ENCODE peak calls at places on chromosomes 1 and 21, in seven cellular contexts. One of them, this sample, is unnamed.

GRCh38 chr1:19974822-19975416 is 4.5 kb downstream of the PLA2G2A start:
- ATAC-seq in foreskin keratinocyte: peak; percentile 91
- ATAC-seq in IMR-90: peak; percentile 92
- ATAC-seq in right lobe of liver: peak; percentile 81
- ATAC-seq in heart left ventricle: peak; percentile 85
- ATAC-seq in Panc1: peak; percentile 91
- ATAC-seq in A549: peak; percentile 95
- ATAC-seq in this sample: peak; percentile 70

GRCh38 chr1:9375912-9376311 is 83.2 kb downstream of the SPSB1 start:
- ATAC-seq in foreskin keratinocyte: no peak
- ATAC-seq in IMR-90: no peak
- ATAC-seq in right lobe of liver: no peak
- ATAC-seq in heart left ventricle: no peak
- ATAC-seq in Panc1: no peak
- ATAC-seq in A549: no peak
- ATAC-seq in this sample: no peak

GRCh38 chr1:230682274-230682673 is 31.6 kb downstream of the AGT start:
- ATAC-seq in foreskin keratinocyte: no peak
- ATAC-seq in IMR-90: no peak
- ATAC-seq in right lobe of liver: peak; percentile 27
- ATAC-seq in heart left ventricle: peak; percentile 75
- ATAC-seq in Panc1: no peak
- ATAC-seq in A549: no peak
- ATAC-seq in this sample: no peak

GRCh38 chr21:37450385-37451044 is 83.9 kb downstream of the DYRK1A start:
- ATAC-seq in foreskin keratinocyte: peak; percentile 79
- ATAC-seq in IMR-90: peak; percentile 66
- ATAC-seq in right lobe of liver: no peak
- ATAC-seq in heart left ventricle: no peak
- ATAC-seq in Panc1: peak; percentile 76
- ATAC-seq in A549: peak; percentile 57
- ATAC-seq in this sample: no peak

GRCh38 chr1:88001460-88001859 is 672.8 kb downstream of the LMO4 start:
- ATAC-seq in foreskin keratinocyte: peak; percentile 98
- ATAC-seq in IMR-90: peak; percentile 56
- ATAC-seq in right lobe of liver: no peak
- ATAC-seq in heart left ventricle: no peak
- ATAC-seq in Panc1: peak; percentile 48
- ATAC-seq in A549: peak; percentile 87
- ATAC-seq in this sample: no peak

GRCh38 chr1:209685835-209686234 is 10.6 kb downstream of the G0S2 start:
- ATAC-seq in foreskin keratinocyte: no peak
- ATAC-seq in IMR-90: no peak
- ATAC-seq in right lobe of liver: no peak
- ATAC-seq in heart left ventricle: no peak
- ATAC-seq in Panc1: no peak
- ATAC-seq in A549: no peak
- ATAC-seq in this sample: no peak

GRCh38 chr1:231460614-231461013 is 38.5 kb upstream of the EGLN1 start:
- ATAC-seq in foreskin keratinocyte: no peak
- ATAC-seq in IMR-90: no peak
- ATAC-seq in right lobe of liver: no peak
- ATAC-seq in heart left ventricle: no peak
- ATAC-seq in Panc1: no peak
- ATAC-seq in A549: no peak
- ATAC-seq in this sample: no peak

GRCh38 chr1:85571830-85572229 is 8.7 kb upstream of the CCN1 start:
- ATAC-seq in foreskin keratinocyte: peak; percentile 94
- ATAC-seq in IMR-90: no peak
- ATAC-seq in right lobe of liver: no peak
- ATAC-seq in heart left ventricle: no peak
- ATAC-seq in Panc1: no peak
- ATAC-seq in A549: no peak
- ATAC-seq in this sample: no peak

GRCh38 chr1:244010191-244010590 is 40.9 kb upstream of the ZBTB18 start:
- ATAC-seq in foreskin keratinocyte: peak; percentile 71
- ATAC-seq in IMR-90: no peak
- ATAC-seq in right lobe of liver: no peak
- ATAC-seq in heart left ventricle: no peak
- ATAC-seq in Panc1: no peak
- ATAC-seq in A549: peak; percentile 79
- ATAC-seq in this sample: no peak

GRCh38 chr1:47969478-47969877 is 27.7 kb downstream of the TRABD2B start:
- ATAC-seq in foreskin keratinocyte: no peak
- ATAC-seq in IMR-90: no peak
- ATAC-seq in right lobe of liver: peak; percentile 93
- ATAC-seq in heart left ventricle: no peak
- ATAC-seq in Panc1: no peak
- ATAC-seq in A549: no peak
- ATAC-seq in this sample: no peak

GRCh38 chr1:207876129-207876528 is 34.8 kb downstream of the CD34 start:
- ATAC-seq in foreskin keratinocyte: no peak
- ATAC-seq in IMR-90: peak; percentile 49
- ATAC-seq in right lobe of liver: peak; percentile 36
- ATAC-seq in heart left ventricle: no peak
- ATAC-seq in Panc1: no peak
- ATAC-seq in A549: peak; percentile 89
- ATAC-seq in this sample: no peak

GRCh38 chr1:53738205-53739108 is 507 bp downstream of the GLIS1 start:
- ATAC-seq in foreskin keratinocyte: no peak
- ATAC-seq in IMR-90: peak; percentile 2
- ATAC-seq in right lobe of liver: no peak
- ATAC-seq in heart left ventricle: no peak
- ATAC-seq in Panc1: peak; percentile 12
- ATAC-seq in A549: peak; percentile 10
- ATAC-seq in this sample: peak; percentile 27

GRCh38 chr21:43329361-43330269 is 97.3 kb downstream of the SIK1 start:
- ATAC-seq in foreskin keratinocyte: no peak
- ATAC-seq in IMR-90: no peak
- ATAC-seq in right lobe of liver: no peak
- ATAC-seq in heart left ventricle: no peak
- ATAC-seq in Panc1: no peak
- ATAC-seq in A549: no peak
- ATAC-seq in this sample: no peak

GRCh38 chr1:66372522-66373071 is 161.4 kb upstream of the SGIP1 start:
- ATAC-seq in foreskin keratinocyte: no peak
- ATAC-seq in IMR-90: no peak
- ATAC-seq in right lobe of liver: no peak
- ATAC-seq in heart left ventricle: no peak
- ATAC-seq in Panc1: no peak
- ATAC-seq in A549: no peak
- ATAC-seq in this sample: no peak

GRCh38 chr1:160161965-160162705 is 10.7 kb downstream of the ATP1A4 start:
- ATAC-seq in foreskin keratinocyte: no peak
- ATAC-seq in IMR-90: peak; percentile 74
- ATAC-seq in right lobe of liver: peak; percentile 38
- ATAC-seq in heart left ventricle: peak; percentile 70
- ATAC-seq in Panc1: peak; percentile 69
- ATAC-seq in A549: peak; percentile 76
- ATAC-seq in this sample: no peak

GRCh38 chr1:7639435-7640131 is 131.5 kb upstream of the VAMP3 start:
- ATAC-seq in foreskin keratinocyte: no peak
- ATAC-seq in IMR-90: no peak
- ATAC-seq in right lobe of liver: no peak
- ATAC-seq in heart left ventricle: no peak
- ATAC-seq in Panc1: no peak
- ATAC-seq in A549: no peak
- ATAC-seq in this sample: no peak

GRCh38 chr1:1899266-1899966 is 8.5 kb upstream of the GNB1 start:
- ATAC-seq in foreskin keratinocyte: no peak
- ATAC-seq in IMR-90: no peak
- ATAC-seq in right lobe of liver: no peak
- ATAC-seq in heart left ventricle: no peak
- ATAC-seq in Panc1: no peak
- ATAC-seq in A549: peak; percentile 51
- ATAC-seq in this sample: no peak

GRCh38 chr1:8903908-8904650 is 25.6 kb upstream of the ENO1 start:
- ATAC-seq in foreskin keratinocyte: peak; percentile 53
- ATAC-seq in IMR-90: peak; percentile 92
- ATAC-seq in right lobe of liver: peak; percentile 32
- ATAC-seq in heart left ventricle: peak; percentile 28
- ATAC-seq in Panc1: peak; percentile 88
- ATAC-seq in A549: peak; percentile 83
- ATAC-seq in this sample: peak; percentile 90

GRCh38 chr1:23426828-23427227 is 2.3 kb upstream of the TCEA3 start:
- ATAC-seq in foreskin keratinocyte: no peak
- ATAC-seq in IMR-90: no peak
- ATAC-seq in right lobe of liver: no peak
- ATAC-seq in heart left ventricle: no peak
- ATAC-seq in Panc1: no peak
- ATAC-seq in A549: no peak
- ATAC-seq in this sample: no peak

GRCh38 chr1:42017259-42017658 is 98.5 kb upstream of the HIVEP3 start:
- ATAC-seq in foreskin keratinocyte: no peak
- ATAC-seq in IMR-90: no peak
- ATAC-seq in right lobe of liver: no peak
- ATAC-seq in heart left ventricle: no peak
- ATAC-seq in Panc1: no peak
- ATAC-seq in A549: no peak
- ATAC-seq in this sample: no peak

GRCh38 chr1:35929730-35930592 is 944 bp upstream of the AGO3 start:
- ATAC-seq in foreskin keratinocyte: peak; percentile 20
- ATAC-seq in IMR-90: peak; percentile 18
- ATAC-seq in right lobe of liver: peak; percentile 53
- ATAC-seq in heart left ventricle: peak; percentile 60
- ATAC-seq in Panc1: peak; percentile 61
- ATAC-seq in A549: peak; percentile 60
- ATAC-seq in this sample: peak; percentile 60

GRCh38 chr21:31406510-31406909 is 62.4 kb upstream of the TIAM1 start:
- ATAC-seq in foreskin keratinocyte: no peak
- ATAC-seq in IMR-90: no peak
- ATAC-seq in right lobe of liver: no peak
- ATAC-seq in heart left ventricle: no peak
- ATAC-seq in Panc1: no peak
- ATAC-seq in A549: no peak
- ATAC-seq in this sample: no peak

GRCh38 chr21:41564871-41565281 is 56.9 kb upstream of the TMPRSS2 start:
- ATAC-seq in foreskin keratinocyte: no peak
- ATAC-seq in IMR-90: no peak
- ATAC-seq in right lobe of liver: no peak
- ATAC-seq in heart left ventricle: no peak
- ATAC-seq in Panc1: no peak
- ATAC-seq in A549: no peak
- ATAC-seq in this sample: no peak

GRCh38 chr21:41567901-41568510 is 60.0 kb upstream of the TMPRSS2 start:
- ATAC-seq in foreskin keratinocyte: no peak
- ATAC-seq in IMR-90: no peak
- ATAC-seq in right lobe of liver: no peak
- ATAC-seq in heart left ventricle: no peak
- ATAC-seq in Panc1: no peak
- ATAC-seq in A549: no peak
- ATAC-seq in this sample: no peak

GRCh38 chr21:41566500-41567014 is 58.6 kb upstream of the TMPRSS2 start:
- ATAC-seq in foreskin keratinocyte: no peak
- ATAC-seq in IMR-90: no peak
- ATAC-seq in right lobe of liver: no peak
- ATAC-seq in heart left ventricle: no peak
- ATAC-seq in Panc1: no peak
- ATAC-seq in A549: no peak
- ATAC-seq in this sample: no peak

GRCh38 chr21:41562101-41563000 is 54.4 kb upstream of the TMPRSS2 start:
- ATAC-seq in foreskin keratinocyte: no peak
- ATAC-seq in IMR-90: no peak
- ATAC-seq in right lobe of liver: peak; percentile 83
- ATAC-seq in heart left ventricle: peak; percentile 60
- ATAC-seq in Panc1: peak; percentile 41
- ATAC-seq in A549: no peak
- ATAC-seq in this sample: no peak

DNA sequence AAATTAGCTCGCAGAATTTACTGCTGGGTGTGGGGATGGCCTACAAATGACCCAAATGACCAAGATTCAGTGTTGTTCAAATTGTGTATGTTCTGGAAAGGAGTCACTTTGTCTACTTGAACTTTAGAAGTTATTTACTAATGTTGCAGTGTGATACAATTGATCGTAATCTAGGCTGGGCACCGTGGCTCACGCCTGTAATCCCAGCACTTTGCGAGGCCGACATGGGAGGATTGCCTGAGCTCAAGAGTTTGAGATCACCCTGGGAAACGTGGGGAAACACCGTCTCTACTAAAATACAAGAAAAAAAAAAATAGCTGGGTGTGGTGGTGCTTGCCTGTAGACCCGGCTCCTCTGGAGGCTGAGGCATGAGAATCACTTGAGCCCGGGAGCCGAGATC is 57.6 kb upstream of the TMPRSS2 start:
- ATAC-seq in foreskin keratinocyte: no peak
- ATAC-seq in IMR-90: no peak
- ATAC-seq in right lobe of liver: no peak
- ATAC-seq in heart left ventricle: no peak
- ATAC-seq in Panc1: no peak
- ATAC-seq in A549: no peak
- ATAC-seq in this sample: no peak
- H3K27ac ChIP-seq in foreskin keratinocyte: no peak overlapping the region
- H3K27ac ChIP-seq in IMR-90: no peak overlapping the region
- H3K27ac ChIP-seq in right lobe of liver: no peak overlapping the region
- H3K27ac ChIP-seq in heart left ventricle: no peak overlapping the region
- H3K27ac ChIP-seq in Panc1: no peak overlapping the region
- H3K27ac ChIP-seq in A549: no peak overlapping the region
- H3K27ac ChIP-seq in this sample: no peak overlapping the region

DNA sequence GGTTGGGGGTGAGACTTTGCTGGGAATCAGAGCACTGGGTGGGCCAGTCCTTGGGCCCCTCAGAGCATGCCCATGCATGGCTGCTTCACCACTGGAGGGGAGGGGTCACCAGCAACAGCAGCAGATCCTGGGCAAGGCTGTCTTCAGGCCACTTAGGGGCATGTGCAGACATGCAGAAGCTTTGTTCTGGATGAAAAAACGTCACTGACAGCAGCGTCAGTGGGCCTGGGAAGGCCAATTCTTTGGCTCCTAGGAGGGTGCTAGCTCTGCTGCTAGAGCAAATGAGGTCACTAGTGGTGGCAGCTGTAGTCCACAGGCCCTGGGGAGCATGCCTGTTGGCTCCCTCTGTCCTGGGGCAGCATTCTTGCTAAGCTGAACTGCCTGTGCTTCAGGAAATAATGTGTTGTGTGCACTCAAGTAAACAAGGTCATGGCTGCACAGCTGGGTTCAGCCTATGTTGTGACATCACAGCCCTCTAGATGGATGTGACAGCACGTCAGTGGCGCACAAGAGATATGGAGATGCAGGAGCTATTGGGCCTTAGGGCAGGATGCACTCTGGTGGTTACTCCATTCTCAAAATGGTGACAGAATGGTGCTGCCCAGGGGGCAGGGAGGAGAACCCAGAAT is 27.0 kb downstream of the ZC3H11B start:
- ATAC-seq in foreskin keratinocyte: peak; percentile 16
- ATAC-seq in IMR-90: no peak
- ATAC-seq in right lobe of liver: no peak
- ATAC-seq in heart left ventricle: no peak
- ATAC-seq in Panc1: no peak
- ATAC-seq in A549: no peak
- ATAC-seq in this sample: no peak
- H3K27ac ChIP-seq in foreskin keratinocyte: no peak overlapping the region
- H3K27ac ChIP-seq in IMR-90: no peak overlapping the region
- H3K27ac ChIP-seq in right lobe of liver: no peak overlapping the region
- H3K27ac ChIP-seq in heart left ventricle: no peak overlapping the region
- H3K27ac ChIP-seq in Panc1: no peak overlapping the region
- H3K27ac ChIP-seq in A549: no peak overlapping the region
- H3K27ac ChIP-seq in this sample: no peak overlapping the region

GRCh38 chr1:60345049-60345448 is 271.5 kb upstream of the C1orf87 start:
- ATAC-seq in foreskin keratinocyte: no peak
- ATAC-seq in IMR-90: no peak
- ATAC-seq in right lobe of liver: no peak
- ATAC-seq in heart left ventricle: no peak
- ATAC-seq in Panc1: no peak
- ATAC-seq in A549: no peak
- ATAC-seq in this sample: no peak
- H3K27ac ChIP-seq in foreskin keratinocyte: no peak overlapping the region
- H3K27ac ChIP-seq in IMR-90: no peak overlapping the region
- H3K27ac ChIP-seq in right lobe of liver: no peak overlapping the region
- H3K27ac ChIP-seq in heart left ventricle: no peak overlapping the region
- H3K27ac ChIP-seq in Panc1: no peak overlapping the region
- H3K27ac ChIP-seq in A549: no peak overlapping the region
- H3K27ac ChIP-seq in this sample: no peak overlapping the region

GRCh38 chr1:178278135-178278534 is 184.2 kb downstream of the RASAL2 start:
- ATAC-seq in foreskin keratinocyte: peak; percentile 28
- ATAC-seq in IMR-90: no peak
- ATAC-seq in right lobe of liver: no peak
- ATAC-seq in heart left ventricle: peak; percentile 39
- ATAC-seq in Panc1: no peak
- ATAC-seq in A549: no peak
- ATAC-seq in this sample: no peak
- H3K27ac ChIP-seq in foreskin keratinocyte: peak overlapping the region; percentile 62
- H3K27ac ChIP-seq in IMR-90: no peak overlapping the region
- H3K27ac ChIP-seq in right lobe of liver: no peak overlapping the region
- H3K27ac ChIP-seq in heart left ventricle: no peak overlapping the region
- H3K27ac ChIP-seq in Panc1: no peak overlapping the region
- H3K27ac ChIP-seq in A549: peak overlapping the region; percentile 41
- H3K27ac ChIP-seq in this sample: no peak overlapping the region

This sample was measured in gastroesophageal sphincter.